ENCODE peak calls at places on chromosomes 7 and 10, in ten cellular contexts. T is HFFc6; C is CD4-positive, CD25-positive, alpha-beta regulatory T cell; S is NCI-H2171; H is GM03348; B is T-helper 9 cell; V is iPS DF 19.7; P is HuH-7.5; E is skeletal muscle cell; G is activated naive CD8-positive, alpha-beta T cell treated with anti-CD3 and anti-CD28 coated beads for 36 hours. W is an unnamed sample.

GRCh38 chr7:111107989-111108388 is 17.1 kb downstream of the LRRN3 start:
- DNase-seq in T (no peak), C (no peak), S (no peak), H (no peak), B (no peak), V (no peak), P (no peak), E (no peak), G (no peak), W (peak; percentile 80)

GRCh38 chr10:44402465-44403205 is 17.7 kb upstream of the CXCL12 start:
- DNase-seq in T (no peak), C (no peak), S (no peak), H (no peak), B (no peak), V (no peak), P (no peak), E (no peak), G (no peak), W (no peak)

GRCh38 chr10:71467569-71468362 is 71.0 kb downstream of the CDH23 start:
- DNase-seq in T (no peak), C (no peak), S (no peak), H (no peak), B (no peak), V (no peak), P (no peak), E (no peak), G (no peak), W (no peak)

GRCh38 chr10:72890086-72890485 is 3.5 kb upstream of the OIT3 start:
- DNase-seq in T (no peak), C (no peak), S (no peak), H (no peak), B (no peak), V (no peak), P (no peak), E (no peak), G (no peak), W (no peak)

GRCh38 chr10:132096223-132096622 is 30.5 kb downstream of the JAKMIP3 start:
- DNase-seq in T (peak; percentile 25), C (no peak), S (no peak), H (no peak), B (no peak), V (no peak), P (no peak), E (no peak), G (peak; percentile 22), W (no peak)

GRCh38 chr7:142792129-142792528 is 21.4 kb downstream of the PRSS2 start:
- DNase-seq in T (no peak), C (no peak), S (no peak), H (no peak), B (no peak), V (no peak), P (no peak), E (no peak), G (no peak), W (no peak)

GRCh38 chr7:81155654-81156373 is 237.0 kb upstream of the SEMA3C start:
- DNase-seq in T (no peak), C (no peak), S (no peak), H (no peak), B (no peak), V (no peak), P (peak; percentile 16), E (no peak), G (no peak), W (no peak)

GRCh38 chr10:114767589-114768393 is 53.8 kb upstream of the FHIP2A start:
- DNase-seq in T (no peak), C (peak; percentile 4), S (no peak), H (peak; percentile 52), B (peak; percentile 5), V (no peak), P (peak; percentile 66), E (no peak), G (peak; percentile 8), W (no peak)

GRCh38 chr10:27383595-27384542 is 120.2 kb upstream of the RAB18 start:
- DNase-seq in T (no peak), C (no peak), S (no peak), H (no peak), B (no peak), V (no peak), P (no peak), E (no peak), G (no peak), W (no peak)

GRCh38 chr7:96313940-96314339 is 8.0 kb downstream of the SLC25A13 start:
- DNase-seq in T (no peak), C (no peak), S (no peak), H (no peak), B (no peak), V (no peak), P (no peak), E (no peak), G (no peak), W (no peak)

GRCh38 chr10:78171633-78172032 is 138.0 kb downstream of the RPS24 start:
- DNase-seq in T (no peak), C (no peak), S (no peak), H (no peak), B (no peak), V (peak; percentile 65), P (no peak), E (no peak), G (no peak), W (no peak)

GRCh38 chr7:142323706-142324105 is 65.8 kb upstream of the PRSS58 start:
- DNase-seq in T (no peak), C (no peak), S (peak; percentile 50), H (no peak), B (peak; percentile 31), V (peak; percentile 30), P (peak; percentile 34), E (no peak), G (peak; percentile 47), W (no peak)

GRCh38 chr10:104251443-104251842 is 3.2 kb upstream of the GSTO1 start:
- DNase-seq in T (no peak), C (no peak), S (no peak), H (no peak), B (no peak), V (no peak), P (no peak), E (no peak), G (no peak), W (no peak)

GRCh38 chr7:24697416-24697815 is 59.8 kb downstream of the GSDME start:
- DNase-seq in T (no peak), C (no peak), S (no peak), H (no peak), B (no peak), V (no peak), P (no peak), E (no peak), G (no peak), W (no peak)

GRCh38 chr7:138889566-138889965 is 91.6 kb upstream of the ATP6V0A4 start:
- DNase-seq in T (peak; percentile 30), C (no peak), S (no peak), H (no peak), B (no peak), V (no peak), P (no peak), E (peak; percentile 24), G (no peak), W (no peak)

GRCh38 chr7:48575516-48575915 is 348.8 kb upstream of the CDC14C start:
- DNase-seq in T (no peak), C (no peak), S (no peak), H (no peak), B (no peak), V (no peak), P (no peak), E (no peak), G (no peak), W (no peak)

GRCh38 chr7:28124413-28124812 is 56.2 kb downstream of the JAZF1 start:
- DNase-seq in T (no peak), C (no peak), S (no peak), H (no peak), B (no peak), V (no peak), P (no peak), E (no peak), G (no peak), W (no peak)

GRCh38 chr7:151736403-151736909 is 140.5 kb downstream of the PRKAG2 start:
- DNase-seq in T (peak; percentile 97), C (no peak), S (peak; percentile 80), H (peak; percentile 95), B (no peak), V (no peak), P (peak; percentile 88), E (peak; percentile 95), G (no peak), W (peak; percentile 66)

GRCh38 chr10:30863516-30864210 is 168.0 kb downstream of the ZNF438 start:
- DNase-seq in T (no peak), C (no peak), S (no peak), H (no peak), B (no peak), V (no peak), P (no peak), E (no peak), G (no peak), W (no peak)

GRCh38 chr10:119283818-119284217 is 76.4 kb downstream of the GRK5 start:
- DNase-seq in T (no peak), C (peak; percentile 15), S (no peak), H (no peak), B (no peak), V (no peak), P (no peak), E (no peak), G (no peak), W (no peak)

GRCh38 chr7:105916603-105917002 is 40.2 kb upstream of the ATXN7L1 start:
- DNase-seq in T (peak; percentile 34), C (no peak), S (no peak), H (peak; percentile 60), B (no peak), V (no peak), P (no peak), E (no peak), G (no peak), W (no peak)

GRCh38 chr10:58267713-58268453 is at the start of gene IPMK:
- DNase-seq in T (peak; percentile 92), C (peak; percentile 95), S (peak; percentile 74), H (peak; percentile 95), B (peak; percentile 93), V (no peak), P (peak; percentile 33), E (no peak), G (peak; percentile 97), W (peak; percentile 13)

GRCh38 chr7:44061645-44062179 is 3.7 kb downstream of the PGAM2 start:
- DNase-seq in T (no peak), C (no peak), S (no peak), H (no peak), B (no peak), V (no peak), P (no peak), E (no peak), G (no peak), W (no peak)

GRCh38 chr10:92219516-92219915 is 71.4 kb downstream of the CPEB3 start:
- DNase-seq in T (no peak), C (no peak), S (no peak), H (no peak), B (no peak), V (no peak), P (no peak), E (no peak), G (no peak), W (no peak)

GRCh38 chr10:72435570-72435969 is 80.9 kb upstream of the DNAJB12 start:
- DNase-seq in T (no peak), C (no peak), S (no peak), H (no peak), B (no peak), V (no peak), P (no peak), E (no peak), G (no peak), W (no peak)

GRCh38 chr7:131244259-131244852 is 83.3 kb upstream of the MKLN1 start:
- DNase-seq in T (peak; percentile 91), C (no peak), S (no peak), H (peak; percentile 88), B (no peak), V (peak; percentile 38), P (no peak), E (peak; percentile 96), G (no peak), W (no peak)

GRCh38 chr7:128904381-128905197 is 5.9 kb downstream of the KCP start:
- DNase-seq in T (peak; percentile 62), C (no peak), S (peak; percentile 35), H (peak; percentile 86), B (no peak), V (no peak), P (peak; percentile 68), E (no peak), G (no peak), W (no peak)

GRCh38 chr10:48458662-48459048 is 146.2 kb downstream of the ARHGAP22 start:
- DNase-seq in T (no peak), C (no peak), S (no peak), H (no peak), B (no peak), V (no peak), P (no peak), E (no peak), G (no peak), W (no peak)

W was measured in NCI-H1417 treated with DMSO at 0.1 percent for 48 hours.